ENCODE peak calls at places on chromosomes 13 and 19, in five cellular contexts. P, A, U, D and F are unnamed samples. For H3K4me1, the result is how much of the 10 kb centered on the place peaks cover.

GRCh38 chr19:7540761-7541480 is 5.4 kb downstream of the PNPLA6 start:
- DNase-seq in D (peak), U (peak), A (no peak), P (no peak), F (no peak)

GRCh38 chr19:50790365-50790825 is at the start of gene ACP4:
- DNase-seq in P (no peak), A (no peak), U (no peak), D (no peak), F (no peak)

GRCh38 chr19:16032509-16033135 is 43.7 kb upstream of the TPM4 start:
- DNase-seq in P (peak), U (no peak), A (no peak), D (no peak), F (no peak)

GRCh38 chr13:87368639-87369038 is 302.5 kb upstream of the SLITRK5 start:
- DNase-seq in U (no peak), D (no peak), A (no peak), P (no peak), F (no peak)

GRCh38 chr13:71842003-71842402 is 25.0 kb downstream of the DACH1 start:
- DNase-seq in D (no peak), P (no peak), A (no peak), U (no peak), F (peak)

GRCh38 chr13:39847336-39847735 is 191.9 kb downstream of the COG6 start:
- DNase-seq in D (no peak), U (no peak), P (no peak), A (no peak), F (no peak)

GRCh38 chr13:94119360-94119936 is 360.0 kb downstream of the DCT start:
- DNase-seq in A (no peak), P (peak), D (no peak), U (no peak), F (peak)

GRCh38 chr13:60646600-60646999 is 249.6 kb downstream of the TDRD3 start:
- DNase-seq in U (no peak), D (no peak), A (no peak), P (no peak), F (no peak)

GRCh38 chr19:48249502-48250014 is 6.2 kb downstream of the CARD8 start:
- DNase-seq in A (peak), D (peak), P (peak), U (no peak), F (peak)

GRCh38 chr19:21698215-21698614 is 69.2 kb downstream of the ZNF100 start:
- DNase-seq in P (no peak), D (peak), U (no peak), A (no peak), F (peak)

GRCh38 chr19:57025491-57025890 is 94.3 kb upstream of the USP29 start:
- DNase-seq in A (no peak), U (no peak), P (no peak), D (no peak), F (no peak)

GRCh38 chr19:45099465-45100201 is 6.7 kb downstream of the PPP1R37 start:
- DNase-seq in D (no peak), P (peak), U (no peak), A (no peak), F (peak)

GRCh38 chr19:5665781-5666513 is 14.4 kb downstream of the MICOS13 start:
- DNase-seq in A (no peak), D (peak), P (no peak), U (no peak), F (no peak)

GRCh38 chr13:98521461-98521860 is 55.4 kb downstream of the STK24 start:
- DNase-seq in U (no peak), P (no peak), D (no peak), A (no peak), F (no peak)

GRCh38 chr13:77860621-77861020 is 58.0 kb downstream of the EDNRB start:
- DNase-seq in P (no peak), D (peak), A (no peak), U (no peak), F (no peak)

GRCh38 chr19:58274771-58275199 is 4.0 kb upstream of the ZNF8 start:
- DNase-seq in D (peak), U (no peak), P (no peak), A (no peak), F (peak)

GRCh38 chr13:33285420-33286124 is at the start of gene STARD13:
- DNase-seq in D (peak), P (peak), U (peak), A (peak), F (peak)

GRCh38 chr13:79491715-79492114 is 10.8 kb downstream of the NDFIP2 start:
- DNase-seq in D (no peak), U (no peak), A (no peak), P (no peak), F (no peak)

GRCh38 chr19:45906221-45906620 is 3.8 kb upstream of the MYPOP start:
- DNase-seq in A (no peak), P (no peak), U (no peak), D (no peak), F (no peak)

GRCh38 chr13:106063591-106064308 is 471.7 kb downstream of the EFNB2 start:
- DNase-seq in A (no peak), P (no peak), U (no peak), D (no peak), F (no peak)

GRCh38 chr19:7636691-7637373 is at the start of gene STXBP2:
- DNase-seq in A (peak), P (peak), D (peak), U (no peak), F (peak)

GRCh38 chr19:2624537-2625091 is 77.9 kb downstream of the GNG7 start:
- DNase-seq in P (peak), D (no peak), U (peak), A (peak), F (no peak)

GRCh38 chr19:30165228-30165813 is 206.9 kb upstream of the ZNF536 start:
- DNase-seq in U (no peak), D (no peak), A (no peak), P (no peak), F (no peak)

GRCh38 chr19:55256562-55257460 is 2.0 kb downstream of the PPP6R1 start:
- DNase-seq in A (no peak), D (no peak), P (no peak), U (no peak), F (no peak)

GRCh38 chr13:72983085-72983768 is 75.6 kb upstream of the KLF5 start:
- DNase-seq in D (no peak), P (peak), A (no peak), U (no peak), F (peak)

GRCh38 chr19:10424011-10424637 is 3.8 kb downstream of the PDE4A start:
- DNase-seq in A (peak), D (peak), P (peak), U (peak), F (peak)

GRCh38 chr13:99496322-99497142 is 4.7 kb upstream of the TM9SF2 start:
- DNase-seq in D (peak), A (peak), P (peak), U (peak), F (peak)

GRCh38 chr13:87426737-87427136 is 244.4 kb upstream of the SLITRK5 start:
- DNase-seq in P (no peak), U (no peak), D (no peak), A (no peak), F (no peak)

GRCh38 chr13:98537740-98538139 is 39.2 kb downstream of the STK24 start:
- DNase-seq in P (no peak), A (no peak), U (no peak), D (no peak), F (no peak)

GRCh38 chr13:22049384-22049783 is 378.5 kb downstream of the FGF9 start:
- DNase-seq in U (no peak), A (no peak), P (no peak), D (no peak), F (no peak)

GRCh38 chr19:39203372-39204341 is at the start of gene SYCN:
- DNase-seq in P (peak), D (no peak), A (no peak), U (no peak), F (no peak)

DNA sequence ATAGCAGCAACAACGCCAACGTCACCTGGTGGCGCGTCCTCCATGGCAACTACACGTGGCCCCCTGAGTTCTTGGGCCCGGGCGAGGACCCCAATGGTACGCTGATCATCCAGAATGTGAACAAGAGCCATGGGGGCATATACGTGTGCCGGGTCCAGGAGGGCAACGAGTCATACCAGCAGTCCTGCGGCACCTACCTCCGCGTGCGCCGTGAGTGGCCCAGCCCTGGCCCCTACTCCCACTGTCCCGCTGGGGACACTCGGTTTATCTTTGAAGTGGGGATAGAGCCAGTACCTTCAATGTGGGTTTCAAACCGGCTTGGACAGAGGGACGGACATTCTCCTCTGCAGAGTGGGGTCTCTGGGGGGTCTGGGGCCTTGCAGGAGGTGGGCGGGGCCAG is 2.0 kb downstream of the CD79A start:
- DNase-seq in A (no peak), D (no peak), P (no peak), U (no peak), F (no peak)
- H3K4me1 ChIP-seq in A (under half), D (under half), P (under half), U (under half), F (under half)

DNA sequence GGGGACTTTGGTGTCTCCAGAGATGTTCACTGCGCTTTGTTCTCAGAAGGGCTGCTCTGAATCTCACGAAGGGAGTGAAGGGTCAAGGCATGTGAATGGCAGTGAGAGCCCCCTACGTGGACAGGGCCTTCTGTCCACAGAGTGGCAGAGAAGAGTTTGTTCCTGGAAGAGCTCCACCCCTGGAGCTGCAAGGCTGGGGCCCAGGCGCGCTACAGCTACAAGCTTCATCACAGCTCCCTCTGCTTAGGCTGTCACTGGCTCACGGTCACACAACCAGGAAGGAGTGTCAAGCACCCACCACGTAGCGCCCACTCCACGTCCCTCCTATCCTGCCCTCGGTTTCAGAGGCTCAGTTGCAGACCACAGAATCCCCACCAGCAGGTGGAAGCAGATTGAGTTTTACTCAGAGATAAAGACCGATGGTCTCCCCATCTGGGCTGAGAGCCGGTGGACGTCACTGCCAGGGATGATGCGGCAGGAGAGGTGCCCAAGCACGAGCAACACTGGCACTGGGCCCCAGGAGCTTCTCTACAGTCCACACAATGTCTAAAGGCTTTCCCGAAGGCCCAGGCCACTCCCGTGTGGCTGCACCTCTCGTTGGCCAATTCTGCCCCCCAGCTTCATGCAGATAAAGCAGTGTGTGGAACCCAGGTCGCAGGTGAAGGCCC is 23.0 kb upstream of the TFDP1 start:
- DNase-seq in P (peak), U (no peak), A (no peak), D (no peak), F (no peak)
- H3K4me3 ChIP-seq in P (no peak), U (no peak), A (no peak), D (no peak), F (no peak)

DNA sequence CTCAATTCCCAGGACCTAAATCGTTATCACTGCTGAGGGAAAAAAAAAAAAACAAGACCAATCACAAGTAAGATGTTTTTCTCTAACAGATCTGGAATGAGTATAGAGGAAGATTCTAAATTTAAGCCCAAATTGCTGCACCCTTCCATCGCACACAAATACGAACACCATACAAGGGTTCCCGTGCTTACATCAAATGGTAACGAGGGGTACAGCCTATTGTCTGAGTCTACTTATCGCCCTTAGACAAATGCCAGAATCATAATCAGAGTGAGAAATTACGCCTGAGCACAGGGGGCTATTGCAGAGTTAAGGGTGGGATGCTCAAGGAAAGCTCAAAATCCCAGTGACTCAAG is 610 bp downstream of the ZC3H13 start:
- DNase-seq in P (no peak), U (no peak), A (no peak), D (peak), F (no peak)
- H3K4me1 ChIP-seq in P (under half), U (under half), A (under half), D (under half), F (under half)

DNA sequence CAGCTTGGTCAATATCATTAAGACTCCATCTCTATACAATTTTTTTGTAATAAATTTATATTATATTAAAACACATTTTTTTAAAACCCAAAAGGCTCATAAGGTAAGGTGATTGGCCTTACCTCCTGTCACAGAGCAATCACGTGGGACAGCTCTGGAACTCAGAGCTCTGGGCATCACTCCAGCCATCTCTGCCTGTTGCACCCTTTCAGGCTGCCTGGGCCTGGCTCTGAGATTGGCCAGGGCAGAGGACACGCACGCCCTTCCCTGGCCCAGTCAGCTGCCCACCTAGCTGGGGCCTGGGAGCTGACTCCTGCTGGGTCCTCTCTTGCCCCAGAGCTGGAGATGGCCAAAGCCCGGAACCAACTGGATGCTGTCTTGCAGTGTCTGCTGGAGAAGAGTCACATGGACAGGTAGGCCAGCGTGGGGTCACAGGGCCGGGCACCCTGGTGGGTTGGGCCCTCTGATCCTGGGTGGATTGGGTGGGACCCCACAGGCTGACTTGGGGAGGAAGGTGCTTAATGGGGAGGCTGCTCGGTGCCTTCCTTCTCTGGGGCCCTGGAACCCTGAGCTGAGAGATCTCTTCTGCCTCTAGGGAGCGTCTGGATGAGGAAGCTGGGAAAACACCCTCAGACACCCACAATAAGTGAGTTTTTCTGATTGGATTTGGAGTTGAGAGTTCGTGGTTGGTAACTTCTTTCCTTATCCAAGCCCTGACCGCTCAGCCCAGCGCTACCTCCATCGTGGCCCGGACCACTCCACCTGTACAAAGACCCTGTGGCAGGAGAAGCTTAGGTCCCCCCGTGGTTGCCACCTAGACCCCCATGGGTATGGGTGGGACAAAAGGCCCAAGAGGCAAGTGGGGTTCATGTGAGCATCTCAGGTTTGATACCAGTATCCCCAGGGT is 3.7 kb downstream of the LIN37 start:
- DNase-seq in A (no peak), U (no peak), P (no peak), D (no peak), F (no peak)
- H3K4me3 ChIP-seq in A (no peak), U (no peak), P (no peak), D (no peak), F (no peak)

GRCh38 chr13:66640231-66640630 is 589.9 kb downstream of the PCDH9 start:
- DNase-seq in U (no peak), D (no peak), A (no peak), P (no peak), F (no peak)

GRCh38 chr13:66644855-66645460 is 585.2 kb downstream of the PCDH9 start:
- DNase-seq in U (no peak), A (no peak), P (no peak), D (no peak), F (no peak)
- H3K4me1 ChIP-seq in U (under half), A (under half), P (under half), D (under half), F (under half)